ENCODE peak calls at places on chromosomes 6 and 20, in four cellular contexts. One of them, this sample, is unnamed.

GRCh38 chr20:19449051-19449450 is 236.6 kb downstream of the SLC24A3 start:
- ATAC-seq in activated naive CD8-positive, alpha-beta T cell treated with anti-CD3 and anti-CD28 coated beads, Interleukin-2, amount 50 U/mL, for 24 hours: no peak
- ATAC-seq in activated T-cell treated with anti-CD3 and anti-CD28 coated beads, Interleukin-2, amount 50 U/mL, for 4 hours: no peak
- ATAC-seq in activated CD4-positive, alpha-beta T cell treated with anti-CD3 and anti-CD28 coated beads for 36 hours: no peak
- ATAC-seq in this sample: no peak

GRCh38 chr6:138609801-138610430 is 110.6 kb upstream of the NHSL1 start:
- ATAC-seq in activated naive CD8-positive, alpha-beta T cell treated with anti-CD3 and anti-CD28 coated beads, Interleukin-2, amount 50 U/mL, for 24 hours: no peak
- ATAC-seq in activated T-cell treated with anti-CD3 and anti-CD28 coated beads, Interleukin-2, amount 50 U/mL, for 4 hours: no peak
- ATAC-seq in activated CD4-positive, alpha-beta T cell treated with anti-CD3 and anti-CD28 coated beads for 36 hours: no peak
- ATAC-seq in this sample: no peak

GRCh38 chr20:60306105-60306504 is 347.9 kb downstream of the CDH26 start:
- ATAC-seq in activated naive CD8-positive, alpha-beta T cell treated with anti-CD3 and anti-CD28 coated beads, Interleukin-2, amount 50 U/mL, for 24 hours: no peak
- ATAC-seq in activated T-cell treated with anti-CD3 and anti-CD28 coated beads, Interleukin-2, amount 50 U/mL, for 4 hours: no peak
- ATAC-seq in activated CD4-positive, alpha-beta T cell treated with anti-CD3 and anti-CD28 coated beads for 36 hours: no peak
- ATAC-seq in this sample: no peak

GRCh38 chr6:35311390-35312075 is 13.9 kb downstream of the DEF6 start:
- ATAC-seq in activated naive CD8-positive, alpha-beta T cell treated with anti-CD3 and anti-CD28 coated beads, Interleukin-2, amount 50 U/mL, for 24 hours: peak
- ATAC-seq in activated T-cell treated with anti-CD3 and anti-CD28 coated beads, Interleukin-2, amount 50 U/mL, for 4 hours: peak
- ATAC-seq in activated CD4-positive, alpha-beta T cell treated with anti-CD3 and anti-CD28 coated beads for 36 hours: peak
- ATAC-seq in this sample: peak

GRCh38 chr6:6968357-6968730 is 139.4 kb upstream of the RREB1 start:
- ATAC-seq in activated naive CD8-positive, alpha-beta T cell treated with anti-CD3 and anti-CD28 coated beads, Interleukin-2, amount 50 U/mL, for 24 hours: no peak
- ATAC-seq in activated T-cell treated with anti-CD3 and anti-CD28 coated beads, Interleukin-2, amount 50 U/mL, for 4 hours: no peak
- ATAC-seq in activated CD4-positive, alpha-beta T cell treated with anti-CD3 and anti-CD28 coated beads for 36 hours: no peak
- ATAC-seq in this sample: no peak

GRCh38 chr6:44049163-44049988 is 77.9 kb downstream of the MRPL14 start:
- ATAC-seq in activated naive CD8-positive, alpha-beta T cell treated with anti-CD3 and anti-CD28 coated beads, Interleukin-2, amount 50 U/mL, for 24 hours: peak
- ATAC-seq in activated T-cell treated with anti-CD3 and anti-CD28 coated beads, Interleukin-2, amount 50 U/mL, for 4 hours: no peak
- ATAC-seq in activated CD4-positive, alpha-beta T cell treated with anti-CD3 and anti-CD28 coated beads for 36 hours: peak
- ATAC-seq in this sample: peak

GRCh38 chr6:10643214-10643641 is 51.2 kb downstream of the C6orf52 start:
- ATAC-seq in activated naive CD8-positive, alpha-beta T cell treated with anti-CD3 and anti-CD28 coated beads, Interleukin-2, amount 50 U/mL, for 24 hours: no peak
- ATAC-seq in activated T-cell treated with anti-CD3 and anti-CD28 coated beads, Interleukin-2, amount 50 U/mL, for 4 hours: no peak
- ATAC-seq in activated CD4-positive, alpha-beta T cell treated with anti-CD3 and anti-CD28 coated beads for 36 hours: no peak
- ATAC-seq in this sample: no peak

GRCh38 chr20:4766631-4767030 is 44.9 kb downstream of the PRND start:
- ATAC-seq in activated naive CD8-positive, alpha-beta T cell treated with anti-CD3 and anti-CD28 coated beads, Interleukin-2, amount 50 U/mL, for 24 hours: no peak
- ATAC-seq in activated T-cell treated with anti-CD3 and anti-CD28 coated beads, Interleukin-2, amount 50 U/mL, for 4 hours: no peak
- ATAC-seq in activated CD4-positive, alpha-beta T cell treated with anti-CD3 and anti-CD28 coated beads for 36 hours: no peak
- ATAC-seq in this sample: peak

GRCh38 chr6:31888281-31889258 is 8.9 kb downstream of the EHMT2 start:
- ATAC-seq in activated naive CD8-positive, alpha-beta T cell treated with anti-CD3 and anti-CD28 coated beads, Interleukin-2, amount 50 U/mL, for 24 hours: no peak
- ATAC-seq in activated T-cell treated with anti-CD3 and anti-CD28 coated beads, Interleukin-2, amount 50 U/mL, for 4 hours: peak
- ATAC-seq in activated CD4-positive, alpha-beta T cell treated with anti-CD3 and anti-CD28 coated beads for 36 hours: no peak
- ATAC-seq in this sample: peak

GRCh38 chr6:15913573-15913972 is 215.3 kb upstream of the MYLIP start:
- ATAC-seq in activated naive CD8-positive, alpha-beta T cell treated with anti-CD3 and anti-CD28 coated beads, Interleukin-2, amount 50 U/mL, for 24 hours: no peak
- ATAC-seq in activated T-cell treated with anti-CD3 and anti-CD28 coated beads, Interleukin-2, amount 50 U/mL, for 4 hours: no peak
- ATAC-seq in activated CD4-positive, alpha-beta T cell treated with anti-CD3 and anti-CD28 coated beads for 36 hours: no peak
- ATAC-seq in this sample: no peak

GRCh38 chr6:79686698-79687309 is 55.7 kb downstream of the SH3BGRL2 start:
- ATAC-seq in activated naive CD8-positive, alpha-beta T cell treated with anti-CD3 and anti-CD28 coated beads, Interleukin-2, amount 50 U/mL, for 24 hours: no peak
- ATAC-seq in activated T-cell treated with anti-CD3 and anti-CD28 coated beads, Interleukin-2, amount 50 U/mL, for 4 hours: no peak
- ATAC-seq in activated CD4-positive, alpha-beta T cell treated with anti-CD3 and anti-CD28 coated beads for 36 hours: no peak
- ATAC-seq in this sample: no peak

GRCh38 chr6:27141013-27141412 is 106.5 kb upstream of the PRSS16 start:
- ATAC-seq in activated naive CD8-positive, alpha-beta T cell treated with anti-CD3 and anti-CD28 coated beads, Interleukin-2, amount 50 U/mL, for 24 hours: no peak
- ATAC-seq in activated T-cell treated with anti-CD3 and anti-CD28 coated beads, Interleukin-2, amount 50 U/mL, for 4 hours: no peak
- ATAC-seq in activated CD4-positive, alpha-beta T cell treated with anti-CD3 and anti-CD28 coated beads for 36 hours: no peak
- ATAC-seq in this sample: no peak

GRCh38 chr20:34179636-34180360 is 61.4 kb upstream of the ASIP start:
- ATAC-seq in activated naive CD8-positive, alpha-beta T cell treated with anti-CD3 and anti-CD28 coated beads, Interleukin-2, amount 50 U/mL, for 24 hours: no peak
- ATAC-seq in activated T-cell treated with anti-CD3 and anti-CD28 coated beads, Interleukin-2, amount 50 U/mL, for 4 hours: no peak
- ATAC-seq in activated CD4-positive, alpha-beta T cell treated with anti-CD3 and anti-CD28 coated beads for 36 hours: no peak
- ATAC-seq in this sample: no peak

GRCh38 chr6:160767647-160768019 is 65.6 kb downstream of the PLG start:
- ATAC-seq in activated naive CD8-positive, alpha-beta T cell treated with anti-CD3 and anti-CD28 coated beads, Interleukin-2, amount 50 U/mL, for 24 hours: no peak
- ATAC-seq in activated T-cell treated with anti-CD3 and anti-CD28 coated beads, Interleukin-2, amount 50 U/mL, for 4 hours: no peak
- ATAC-seq in activated CD4-positive, alpha-beta T cell treated with anti-CD3 and anti-CD28 coated beads for 36 hours: no peak
- ATAC-seq in this sample: no peak

GRCh38 chr6:3329491-3330051 is 70.8 kb downstream of the PSMG4 start:
- ATAC-seq in activated naive CD8-positive, alpha-beta T cell treated with anti-CD3 and anti-CD28 coated beads, Interleukin-2, amount 50 U/mL, for 24 hours: no peak
- ATAC-seq in activated T-cell treated with anti-CD3 and anti-CD28 coated beads, Interleukin-2, amount 50 U/mL, for 4 hours: no peak
- ATAC-seq in activated CD4-positive, alpha-beta T cell treated with anti-CD3 and anti-CD28 coated beads for 36 hours: no peak
- ATAC-seq in this sample: peak

GRCh38 chr6:156715839-156716238 is 61.3 kb upstream of the ARID1B start:
- ATAC-seq in activated naive CD8-positive, alpha-beta T cell treated with anti-CD3 and anti-CD28 coated beads, Interleukin-2, amount 50 U/mL, for 24 hours: no peak
- ATAC-seq in activated T-cell treated with anti-CD3 and anti-CD28 coated beads, Interleukin-2, amount 50 U/mL, for 4 hours: no peak
- ATAC-seq in activated CD4-positive, alpha-beta T cell treated with anti-CD3 and anti-CD28 coated beads for 36 hours: no peak
- ATAC-seq in this sample: no peak

GRCh38 chr6:2988076-2988425 is 11.6 kb upstream of the NQO2 start:
- ATAC-seq in activated naive CD8-positive, alpha-beta T cell treated with anti-CD3 and anti-CD28 coated beads, Interleukin-2, amount 50 U/mL, for 24 hours: no peak
- ATAC-seq in activated T-cell treated with anti-CD3 and anti-CD28 coated beads, Interleukin-2, amount 50 U/mL, for 4 hours: no peak
- ATAC-seq in activated CD4-positive, alpha-beta T cell treated with anti-CD3 and anti-CD28 coated beads for 36 hours: no peak
- ATAC-seq in this sample: no peak

GRCh38 chr6:47097092-47097945 is 55.2 kb upstream of the ADGRF1 start:
- ATAC-seq in activated naive CD8-positive, alpha-beta T cell treated with anti-CD3 and anti-CD28 coated beads, Interleukin-2, amount 50 U/mL, for 24 hours: peak
- ATAC-seq in activated T-cell treated with anti-CD3 and anti-CD28 coated beads, Interleukin-2, amount 50 U/mL, for 4 hours: peak
- ATAC-seq in activated CD4-positive, alpha-beta T cell treated with anti-CD3 and anti-CD28 coated beads for 36 hours: peak
- ATAC-seq in this sample: peak

GRCh38 chr6:32109765-32110160 is 625 bp upstream of the TNXB start:
- ATAC-seq in activated naive CD8-positive, alpha-beta T cell treated with anti-CD3 and anti-CD28 coated beads, Interleukin-2, amount 50 U/mL, for 24 hours: no peak
- ATAC-seq in activated T-cell treated with anti-CD3 and anti-CD28 coated beads, Interleukin-2, amount 50 U/mL, for 4 hours: no peak
- ATAC-seq in activated CD4-positive, alpha-beta T cell treated with anti-CD3 and anti-CD28 coated beads for 36 hours: no peak
- ATAC-seq in this sample: peak

GRCh38 chr20:9200196-9200595 is 131.3 kb downstream of the PLCB4 start:
- ATAC-seq in activated naive CD8-positive, alpha-beta T cell treated with anti-CD3 and anti-CD28 coated beads, Interleukin-2, amount 50 U/mL, for 24 hours: no peak
- ATAC-seq in activated T-cell treated with anti-CD3 and anti-CD28 coated beads, Interleukin-2, amount 50 U/mL, for 4 hours: no peak
- ATAC-seq in activated CD4-positive, alpha-beta T cell treated with anti-CD3 and anti-CD28 coated beads for 36 hours: no peak
- ATAC-seq in this sample: no peak

GRCh38 chr20:53957421-53958172 is 112.8 kb downstream of the BCAS1 start:
- ATAC-seq in activated naive CD8-positive, alpha-beta T cell treated with anti-CD3 and anti-CD28 coated beads, Interleukin-2, amount 50 U/mL, for 24 hours: no peak
- ATAC-seq in activated T-cell treated with anti-CD3 and anti-CD28 coated beads, Interleukin-2, amount 50 U/mL, for 4 hours: no peak
- ATAC-seq in activated CD4-positive, alpha-beta T cell treated with anti-CD3 and anti-CD28 coated beads for 36 hours: no peak
- ATAC-seq in this sample: no peak

GRCh38 chr20:17928633-17929311 is 39.8 kb downstream of the SNX5 start:
- ATAC-seq in activated naive CD8-positive, alpha-beta T cell treated with anti-CD3 and anti-CD28 coated beads, Interleukin-2, amount 50 U/mL, for 24 hours: no peak
- ATAC-seq in activated T-cell treated with anti-CD3 and anti-CD28 coated beads, Interleukin-2, amount 50 U/mL, for 4 hours: no peak
- ATAC-seq in activated CD4-positive, alpha-beta T cell treated with anti-CD3 and anti-CD28 coated beads for 36 hours: no peak
- ATAC-seq in this sample: no peak

GRCh38 chr20:43388267-43389081 is 69.2 kb upstream of the SRSF6 start:
- ATAC-seq in activated naive CD8-positive, alpha-beta T cell treated with anti-CD3 and anti-CD28 coated beads, Interleukin-2, amount 50 U/mL, for 24 hours: no peak
- ATAC-seq in activated T-cell treated with anti-CD3 and anti-CD28 coated beads, Interleukin-2, amount 50 U/mL, for 4 hours: no peak
- ATAC-seq in activated CD4-positive, alpha-beta T cell treated with anti-CD3 and anti-CD28 coated beads for 36 hours: no peak
- ATAC-seq in this sample: no peak

GRCh38 chr6:7991992-7992815 is 72.0 kb downstream of the BLOC1S5 start:
- ATAC-seq in activated naive CD8-positive, alpha-beta T cell treated with anti-CD3 and anti-CD28 coated beads, Interleukin-2, amount 50 U/mL, for 24 hours: no peak
- ATAC-seq in activated T-cell treated with anti-CD3 and anti-CD28 coated beads, Interleukin-2, amount 50 U/mL, for 4 hours: no peak
- ATAC-seq in activated CD4-positive, alpha-beta T cell treated with anti-CD3 and anti-CD28 coated beads for 36 hours: peak
- ATAC-seq in this sample: peak

GRCh38 chr6:13548500-13549210 is 25.7 kb upstream of the SIRT5 start:
- ATAC-seq in activated naive CD8-positive, alpha-beta T cell treated with anti-CD3 and anti-CD28 coated beads, Interleukin-2, amount 50 U/mL, for 24 hours: no peak
- ATAC-seq in activated T-cell treated with anti-CD3 and anti-CD28 coated beads, Interleukin-2, amount 50 U/mL, for 4 hours: no peak
- ATAC-seq in activated CD4-positive, alpha-beta T cell treated with anti-CD3 and anti-CD28 coated beads for 36 hours: no peak
- ATAC-seq in this sample: no peak

GRCh38 chr20:48411265-48411664 is 416.5 kb downstream of the PREX1 start:
- ATAC-seq in activated naive CD8-positive, alpha-beta T cell treated with anti-CD3 and anti-CD28 coated beads, Interleukin-2, amount 50 U/mL, for 24 hours: no peak
- ATAC-seq in activated T-cell treated with anti-CD3 and anti-CD28 coated beads, Interleukin-2, amount 50 U/mL, for 4 hours: no peak
- ATAC-seq in activated CD4-positive, alpha-beta T cell treated with anti-CD3 and anti-CD28 coated beads for 36 hours: no peak
- ATAC-seq in this sample: no peak

GRCh38 chr6:137492289-137492688 is 1.9 kb downstream of the OLIG3 start:
- ATAC-seq in activated naive CD8-positive, alpha-beta T cell treated with anti-CD3 and anti-CD28 coated beads, Interleukin-2, amount 50 U/mL, for 24 hours: no peak
- ATAC-seq in activated T-cell treated with anti-CD3 and anti-CD28 coated beads, Interleukin-2, amount 50 U/mL, for 4 hours: no peak
- ATAC-seq in activated CD4-positive, alpha-beta T cell treated with anti-CD3 and anti-CD28 coated beads for 36 hours: no peak
- ATAC-seq in this sample: no peak

GRCh38 chr20:34705383-34706021 is 1.4 kb downstream of the TP53INP2 start:
- ATAC-seq in activated naive CD8-positive, alpha-beta T cell treated with anti-CD3 and anti-CD28 coated beads, Interleukin-2, amount 50 U/mL, for 24 hours: no peak
- ATAC-seq in activated T-cell treated with anti-CD3 and anti-CD28 coated beads, Interleukin-2, amount 50 U/mL, for 4 hours: no peak
- ATAC-seq in activated CD4-positive, alpha-beta T cell treated with anti-CD3 and anti-CD28 coated beads for 36 hours: no peak
- ATAC-seq in this sample: peak

GRCh38 chr6:119758385-119758784 is 408.8 kb upstream of the MAN1A1 start:
- ATAC-seq in activated naive CD8-positive, alpha-beta T cell treated with anti-CD3 and anti-CD28 coated beads, Interleukin-2, amount 50 U/mL, for 24 hours: peak
- ATAC-seq in activated T-cell treated with anti-CD3 and anti-CD28 coated beads, Interleukin-2, amount 50 U/mL, for 4 hours: no peak
- ATAC-seq in activated CD4-positive, alpha-beta T cell treated with anti-CD3 and anti-CD28 coated beads for 36 hours: no peak
- ATAC-seq in this sample: no peak

GRCh38 chr6:144809120-144809519 is 524.0 kb downstream of the UTRN start:
- ATAC-seq in activated naive CD8-positive, alpha-beta T cell treated with anti-CD3 and anti-CD28 coated beads, Interleukin-2, amount 50 U/mL, for 24 hours: peak
- ATAC-seq in activated T-cell treated with anti-CD3 and anti-CD28 coated beads, Interleukin-2, amount 50 U/mL, for 4 hours: no peak
- ATAC-seq in activated CD4-positive, alpha-beta T cell treated with anti-CD3 and anti-CD28 coated beads for 36 hours: no peak
- ATAC-seq in this sample: no peak

GRCh38 chr20:57251344-57251743 is 15.1 kb downstream of the BMP7 start:
- ATAC-seq in activated naive CD8-positive, alpha-beta T cell treated with anti-CD3 and anti-CD28 coated beads, Interleukin-2, amount 50 U/mL, for 24 hours: peak
- ATAC-seq in activated T-cell treated with anti-CD3 and anti-CD28 coated beads, Interleukin-2, amount 50 U/mL, for 4 hours: peak
- ATAC-seq in activated CD4-positive, alpha-beta T cell treated with anti-CD3 and anti-CD28 coated beads for 36 hours: peak
- ATAC-seq in this sample: no peak

GRCh38 chr6:83590413-83590812 is 78.1 kb downstream of the PRSS35 start:
- ATAC-seq in activated naive CD8-positive, alpha-beta T cell treated with anti-CD3 and anti-CD28 coated beads, Interleukin-2, amount 50 U/mL, for 24 hours: no peak
- ATAC-seq in activated T-cell treated with anti-CD3 and anti-CD28 coated beads, Interleukin-2, amount 50 U/mL, for 4 hours: no peak
- ATAC-seq in activated CD4-positive, alpha-beta T cell treated with anti-CD3 and anti-CD28 coated beads for 36 hours: no peak
- ATAC-seq in this sample: no peak